ENCODE peak calls at places on chromosomes 1 and 21, in ten cellular contexts. Q is upper lobe of right lung, Z is GM23338, W is PC-3, X is mucosa of descending colon, J is PC-9, L is ovary, T is thoracic aorta, Y is brain microvascular endothelial cell, I is neural progenitor cell. K is an unnamed sample.
A peak's percentile ranks its signal among the peaks of the same experiment; 100 is the strongest.

GRCh38 chr1:166910396-166910994 is 34.4 kb upstream of the TADA1 start:
- DNase-seq in L (no peak), Z (peak; percentile 89), W (peak; percentile 97), Q (no peak), J (peak; percentile 69), I (peak; percentile 84), X (peak; percentile 56), Y (peak; percentile 83), T (peak; percentile 11), K (peak; percentile 81)

GRCh38 chr1:56644064-56644940 is 812 bp upstream of the PRKAA2 start:
- DNase-seq in T (no peak), Z (no peak), Q (no peak), I (peak; percentile 66), L (no peak), Y (peak; percentile 32), J (peak; percentile 24), X (peak; percentile 41), W (peak; percentile 47), K (peak; percentile 66)

GRCh38 chr1:11473635-11474034 is 5.3 kb upstream of the DISP3 start:
- DNase-seq in Z (peak; percentile 80), T (no peak), I (peak; percentile 85), L (no peak), Y (no peak), W (peak; percentile 39), X (no peak), Q (no peak), J (peak; percentile 20), K (peak; percentile 9)

GRCh38 chr1:204093421-204093717 is 20.5 kb downstream of the SOX13 start:
- DNase-seq in Q (no peak), J (no peak), Z (no peak), I (no peak), W (no peak), Y (no peak), T (no peak), L (no peak), X (peak; percentile 87), K (no peak)

GRCh38 chr1:216984536-216984935 is 261.3 kb upstream of the ESRRG start:
- DNase-seq in J (no peak), T (no peak), L (no peak), Z (no peak), I (peak; percentile 33), X (no peak), W (no peak), Q (no peak), Y (no peak), K (no peak)

GRCh38 chr1:167404161-167404888 is 114.0 kb downstream of the CD247 start:
- DNase-seq in J (no peak), Q (no peak), X (no peak), Y (no peak), Z (no peak), L (no peak), I (peak; percentile 15), W (peak; percentile 26), T (no peak), K (peak; percentile 73)

GRCh38 chr21:42289926-42290325 is 25.3 kb downstream of the TFF3 start:
- DNase-seq in Y (no peak), Z (no peak), W (no peak), T (no peak), I (no peak), Q (peak; percentile 76), X (no peak), L (no peak), J (no peak), K (no peak)

GRCh38 chr1:27137544-27138075 is 17.3 kb downstream of the SLC9A1 start:
- DNase-seq in J (no peak), T (no peak), L (no peak), W (no peak), I (no peak), Z (no peak), X (peak; percentile 62), Q (peak; percentile 86), Y (no peak), K (no peak)

GRCh38 chr1:8211251-8211619 is 106.7 kb upstream of the SLC45A1 start:
- DNase-seq in Y (no peak), I (no peak), T (no peak), W (no peak), J (no peak), X (no peak), L (no peak), Q (no peak), Z (no peak), K (no peak)

GRCh38 chr1:93565496-93566221 is 116.0 kb downstream of the BCAR3 start:
- DNase-seq in X (no peak), T (no peak), Y (no peak), J (no peak), Q (no peak), Z (no peak), I (no peak), W (no peak), L (no peak), K (no peak)
- H3K36me3 ChIP-seq in X (no peaks in the 10 kb centered on the region), T (peaks cover 36% of the 10 kb centered on the region), Y (peaks cover 37% of the 10 kb centered on the region), J (peaks cover 94% of the 10 kb centered on the region), Q (peaks cover 71% of the 10 kb centered on the region), Z (peaks cover 3% of the 10 kb centered on the region), I (peaks cover 14% of the 10 kb centered on the region), W (peaks cover 88% of the 10 kb centered on the region), L (no peaks in the 10 kb centered on the region), K (peaks cover 22% of the 10 kb centered on the region)

GRCh38 chr1:20498116-20498515 is 9.8 kb downstream of the MUL1 start:
- DNase-seq in Y (no peak), I (no peak), J (no peak), Z (no peak), W (no peak), T (no peak), X (no peak), L (no peak), Q (no peak), K (no peak)
- H3K36me3 ChIP-seq in Y (peaks cover 39% of the 10 kb centered on the region), I (no peaks in the 10 kb centered on the region), J (no peaks in the 10 kb centered on the region), Z (peaks cover 7% of the 10 kb centered on the region), W (peaks cover 26% of the 10 kb centered on the region), T (peaks cover 35% of the 10 kb centered on the region), X (peaks cover 8% of the 10 kb centered on the region), L (no peaks in the 10 kb centered on the region), Q (peaks cover 49% of the 10 kb centered on the region), K (no peaks in the 10 kb centered on the region)

GRCh38 chr1:54275349-54275748 is 75.4 kb downstream of the MRPL37 start:
- DNase-seq in Y (no peak), L (peak; percentile 67), T (peak; percentile 87), Q (no peak), J (no peak), W (peak; percentile 33), I (no peak), X (no peak), Z (no peak), K (peak; percentile 45)

GRCh38 chr1:54274881-54275280 is 74.9 kb downstream of the MRPL37 start:
- DNase-seq in J (no peak), Y (no peak), T (no peak), I (no peak), X (no peak), W (no peak), Z (no peak), Q (no peak), L (no peak), K (no peak)

GRCh38 chr1:54277451-54278355 is 77.7 kb downstream of the MRPL37 start:
- DNase-seq in L (peak; percentile 79), I (no peak), T (no peak), Y (no peak), X (peak; percentile 54), W (no peak), Q (no peak), Z (no peak), J (no peak), K (no peak)

GRCh38 chr1:54278941-54279422 is 79.0 kb downstream of the MRPL37 start:
- DNase-seq in L (peak; percentile 54), W (no peak), X (no peak), Z (no peak), I (no peak), T (peak; percentile 33), J (peak; percentile 11), Q (no peak), Y (peak; percentile 78), K (no peak)

GRCh38 chr1:54276617-54277450 is 76.9 kb downstream of the MRPL37 start:
- DNase-seq in I (no peak), T (no peak), W (no peak), Y (no peak), Q (no peak), X (no peak), L (no peak), J (no peak), Z (no peak), K (no peak)
- H3K36me3 ChIP-seq in I (no peaks in the 10 kb centered on the region), T (no peaks in the 10 kb centered on the region), W (no peaks in the 10 kb centered on the region), Y (peaks cover 5% of the 10 kb centered on the region), Q (no peaks in the 10 kb centered on the region), X (no peaks in the 10 kb centered on the region), L (no peaks in the 10 kb centered on the region), J (no peaks in the 10 kb centered on the region), Z (no peaks in the 10 kb centered on the region), K (peaks cover 3% of the 10 kb centered on the region)

GRCh38 chr1:91199988-91200387 is 178.2 kb upstream of the ZNF644 start:
- DNase-seq in X (no peak), I (no peak), Y (no peak), J (no peak), T (no peak), Z (peak; percentile 13), Q (no peak), L (no peak), W (no peak), K (no peak)

GRCh38 chr1:91201174-91201573 is 179.3 kb upstream of the ZNF644 start:
- DNase-seq in T (no peak), Q (no peak), I (no peak), J (no peak), Y (no peak), L (no peak), X (no peak), Z (no peak), W (no peak), K (no peak)

DNA sequence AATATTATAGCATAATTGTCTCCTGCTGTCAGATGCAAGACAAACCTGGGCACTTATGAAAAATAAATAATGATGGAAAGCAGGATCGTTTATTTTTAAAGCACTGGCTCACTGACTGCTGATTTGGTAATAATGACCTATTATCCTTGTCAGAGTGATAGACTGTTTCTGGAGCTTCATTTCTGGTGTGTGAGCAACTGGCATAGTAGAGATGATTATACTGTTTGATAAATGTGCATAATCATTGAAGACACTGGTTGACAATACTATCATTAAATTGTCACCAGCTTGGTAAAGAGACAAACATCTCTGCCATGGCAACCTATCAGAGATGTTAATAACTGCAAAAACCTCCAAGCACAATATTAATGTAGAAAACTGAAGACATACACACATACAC is 179.9 kb upstream of the ZNF644 start:
- DNase-seq in T (no peak), I (no peak), J (no peak), Y (no peak), W (no peak), L (no peak), X (no peak), Q (no peak), Z (no peak), K (no peak)
- H3K36me3 ChIP-seq in T (no peaks in the 10 kb centered on the region), I (no peaks in the 10 kb centered on the region), J (no peaks in the 10 kb centered on the region), Y (no peaks in the 10 kb centered on the region), W (no peaks in the 10 kb centered on the region), L (no peaks in the 10 kb centered on the region), X (no peaks in the 10 kb centered on the region), Q (no peaks in the 10 kb centered on the region), Z (no peaks in the 10 kb centered on the region), K (no peaks in the 10 kb centered on the region)